ENCODE peak calls at places on chromosomes 12 and 14, in four cellular contexts. J is HepG2, A is Panc1, H is K562. Y is an unnamed sample.

GRCh38 chr14:79705126-79705894 is 506.0 kb downstream of the DIO2 start:
- DNase-seq in J (no peak), H (no peak), A (no peak), Y (no peak)

GRCh38 chr14:91158091-91158790 is 44.4 kb downstream of the DGLUCY start:
- DNase-seq in J (no peak), H (no peak), A (no peak), Y (no peak)

GRCh38 chr14:101473795-101474562 is 87.3 kb upstream of the DIO3 start:
- DNase-seq in J (no peak), A (no peak), H (no peak), Y (no peak)

GRCh38 chr14:28754209-28754985 is 12.2 kb upstream of the FOXG1 start:
- DNase-seq in A (peak), J (peak), H (peak), Y (no peak)

GRCh38 chr14:76257842-76258397 is 106.2 kb downstream of the GPATCH2L start:
- DNase-seq in J (no peak), A (no peak), H (peak), Y (no peak)

GRCh38 chr12:124847113-124847512 is 16.6 kb downstream of the SCARB1 start:
- DNase-seq in J (no peak), H (no peak), A (no peak), Y (no peak)

GRCh38 chr14:30317729-30318128 is 241.2 kb upstream of the G2E3 start:
- DNase-seq in A (no peak), J (peak), H (no peak), Y (no peak)

GRCh38 chr12:42652048-42652447 is 62.5 kb upstream of the PRICKLE1 start:
- DNase-seq in H (no peak), J (no peak), A (no peak), Y (no peak)

GRCh38 chr12:6541371-6542165 is 7.3 kb downstream of the GAPDH start:
- DNase-seq in J (no peak), H (no peak), A (no peak), Y (no peak)

GRCh38 chr12:104567832-104568490 is 111.2 kb downstream of the CHST11 start:
- DNase-seq in J (no peak), A (no peak), H (no peak), Y (no peak)

GRCh38 chr14:102675396-102675795 is 82.9 kb downstream of the RCOR1 start:
- DNase-seq in J (no peak), H (no peak), A (no peak), Y (no peak)

GRCh38 chr12:112861284-112861683 is 45.5 kb upstream of the OAS1 start:
- DNase-seq in J (no peak), H (no peak), A (no peak), Y (no peak)

GRCh38 chr14:45284802-45285201 is 31.8 kb upstream of the MIS18BP1 start:
- DNase-seq in A (no peak), H (no peak), J (no peak), Y (peak)

GRCh38 chr14:31395572-31396205 is 24.7 kb downstream of the HEATR5A start:
- DNase-seq in H (no peak), A (no peak), J (no peak), Y (no peak)

GRCh38 chr14:68283378-68284123 is 464.0 kb downstream of the RAD51B start:
- DNase-seq in J (no peak), A (no peak), H (no peak), Y (no peak)

GRCh38 chr12:153080-153746 is 60.7 kb downstream of the SLC6A12 start:
- DNase-seq in H (peak), A (peak), J (peak), Y (peak)

GRCh38 chr14:91338369-91338768 is 79.3 kb downstream of the CCDC88C start:
- DNase-seq in A (no peak), J (no peak), H (no peak), Y (no peak)

GRCh38 chr14:29925736-29926135 is 1.9 kb downstream of the PRKD1 start:
- DNase-seq in A (no peak), J (no peak), H (no peak), Y (no peak)

GRCh38 chr14:101235042-101235871 is 326.0 kb upstream of the DIO3 start:
- DNase-seq in A (no peak), H (peak), J (peak), Y (peak)

GRCh38 chr14:75497191-75497590 is 25.1 kb upstream of the BATF start:
- DNase-seq in H (no peak), A (no peak), J (no peak), Y (no peak)

GRCh38 chr12:79266511-79267129 is 402.0 kb downstream of the SYT1 start:
- DNase-seq in J (no peak), A (no peak), H (no peak), Y (no peak)

GRCh38 chr12:110042260-110042659 is 6.1 kb downstream of the C12orf76 start:
- DNase-seq in A (no peak), H (no peak), J (peak), Y (no peak)

GRCh38 chr12:94027561-94027960 is 120.8 kb upstream of the PLXNC1 start:
- DNase-seq in J (no peak), A (no peak), H (no peak), Y (no peak)

GRCh38 chr14:22829661-22830328 is at the start of gene MRPL52:
- DNase-seq in H (peak), A (no peak), J (peak), Y (peak)

DNA sequence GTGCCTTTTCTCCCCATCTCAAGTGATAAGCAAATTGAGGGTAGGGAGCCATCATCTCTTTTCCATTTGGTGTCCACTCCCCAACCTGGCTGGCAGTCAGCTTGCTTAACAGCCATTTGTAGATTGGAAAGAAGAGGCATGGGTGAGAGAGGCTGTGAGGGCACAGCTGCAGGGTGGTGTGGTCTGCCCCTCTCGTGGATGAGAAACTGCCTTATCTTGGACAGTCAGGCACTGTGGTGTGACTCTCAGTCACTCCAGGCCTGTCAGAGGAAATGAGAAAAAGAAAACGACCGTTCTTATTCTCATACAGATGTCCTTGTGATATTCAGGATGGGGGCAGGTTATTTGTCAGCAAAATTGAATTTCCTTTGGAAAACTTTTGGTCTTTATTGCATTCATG is 65.1 kb upstream of the SRSF5 start:
- DNase-seq in J (no peak), A (no peak), H (no peak), Y (no peak)
- TF ChIP-seq TCF7L2 in J (no peak), A (no peak), H (no peak), Y (no peak)

GRCh38 chr14:98909251-98909944 is 362.6 kb downstream of the BCL11B start:
- DNase-seq in H (no peak), A (peak), J (peak), Y (peak)
- TF ChIP-seq TCF7L2 in H (no peak), A (no peak), J (no peak), Y (peak)

GRCh38 chr14:37196604-37197420 is 925 bp upstream of the MIPOL1 start:
- DNase-seq in H (no peak), J (no peak), A (no peak), Y (no peak)

GRCh38 chr14:37198273-37198598 is 499 bp downstream of the MIPOL1 start:
- DNase-seq in H (no peak), J (no peak), A (no peak), Y (no peak)

GRCh38 chr14:37195327-37195726 is 2.4 kb upstream of the MIPOL1 start:
- DNase-seq in H (no peak), A (no peak), J (peak), Y (no peak)

GRCh38 chr14:37198907-37199306 is 1.2 kb downstream of the MIPOL1 start:
- DNase-seq in A (no peak), H (no peak), J (no peak), Y (no peak)

GRCh38 chr14:37197421-37198272 is at the start of gene MIPOL1:
- DNase-seq in H (peak), J (peak), A (no peak), Y (peak)
- TF ChIP-seq TCF7L2 in H (no peak), J (no peak), A (no peak), Y (no peak)

DNA sequence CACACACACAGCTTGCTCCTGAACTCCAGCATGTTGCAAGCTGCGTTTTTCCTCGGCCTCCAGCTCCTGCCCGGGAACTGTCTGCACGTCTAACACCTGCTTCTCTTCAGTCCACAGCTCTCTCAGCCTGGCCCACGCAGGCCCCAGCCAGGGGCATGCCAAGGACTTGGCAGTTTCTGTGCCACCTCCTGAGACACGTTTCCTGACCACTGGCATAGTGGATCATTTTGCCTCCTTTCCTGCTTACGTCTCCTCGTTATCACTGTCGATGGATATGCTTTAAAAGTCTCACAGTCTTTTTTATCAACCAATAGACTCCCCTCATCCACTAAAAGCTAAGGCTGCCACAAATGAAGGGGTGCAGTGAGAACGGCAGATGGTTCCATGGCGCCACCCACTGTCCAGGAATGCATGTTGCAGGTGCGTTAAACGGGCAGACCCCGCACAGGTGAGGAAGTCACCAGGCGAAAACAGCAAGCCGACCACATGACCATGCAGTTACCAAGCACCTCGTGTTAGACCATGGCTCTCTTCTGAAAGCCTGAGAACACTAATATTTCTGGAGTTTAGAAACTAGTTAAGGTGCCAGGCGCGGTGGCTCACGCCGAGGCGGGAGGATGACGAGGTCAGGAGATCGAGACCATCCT is 14.7 kb upstream of the TEAD4 start:
- DNase-seq in J (peak), H (peak), A (no peak), Y (peak)
- TF ChIP-seq TCF7L2 in J (no peak), H (no peak), A (no peak), Y (no peak)

DNA sequence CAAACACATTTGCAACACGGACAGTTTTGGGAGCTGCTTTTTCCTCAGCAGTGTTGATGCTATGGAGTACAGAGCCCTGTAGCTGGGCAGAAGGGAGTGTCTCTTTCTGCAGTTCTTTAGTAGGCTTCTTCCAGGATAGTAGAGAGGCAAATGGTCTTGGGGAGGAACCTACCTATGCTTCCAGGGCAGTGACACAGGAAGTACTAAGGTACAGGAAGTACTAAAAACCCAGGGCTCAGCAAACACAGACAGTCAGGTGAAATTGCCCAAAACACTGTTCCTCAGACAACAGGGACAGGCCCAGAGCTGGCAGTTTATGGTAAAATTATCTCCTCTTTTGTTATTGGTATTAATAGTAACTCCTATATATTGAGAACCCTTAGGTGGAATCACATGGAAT is 217.6 kb downstream of the TTC8 start:
- DNase-seq in J (no peak), H (no peak), A (no peak), Y (no peak)
- TF ChIP-seq TCF7L2 in J (no peak), H (no peak), A (no peak), Y (no peak)

DNA sequence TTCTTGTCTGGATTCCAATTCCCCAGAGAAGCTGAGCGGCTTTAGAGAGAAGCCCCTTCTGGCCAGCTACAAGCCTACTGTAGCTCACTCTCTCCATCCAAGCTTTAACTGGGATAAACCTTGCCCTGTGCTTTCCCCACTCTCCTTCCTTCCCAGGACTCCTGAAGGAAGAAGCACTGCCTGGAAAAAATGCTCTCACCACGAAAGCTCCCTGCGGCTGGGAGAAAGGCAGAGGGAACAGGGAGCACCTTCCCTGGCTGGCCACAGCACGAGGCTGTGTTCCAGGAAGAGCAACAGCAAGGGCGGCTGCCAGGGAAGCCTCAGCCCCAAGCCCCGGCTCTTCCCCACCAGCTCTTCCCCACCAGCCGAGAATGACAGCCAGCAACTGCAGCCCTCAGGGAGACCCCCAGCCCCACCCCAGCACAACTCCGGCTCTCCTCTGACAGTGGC is 40.8 kb upstream of the PNMA1 start:
- DNase-seq in A (no peak), H (no peak), J (no peak), Y (no peak)
- TF ChIP-seq TCF7L2 in A (no peak), H (no peak), J (no peak), Y (no peak)

DNA sequence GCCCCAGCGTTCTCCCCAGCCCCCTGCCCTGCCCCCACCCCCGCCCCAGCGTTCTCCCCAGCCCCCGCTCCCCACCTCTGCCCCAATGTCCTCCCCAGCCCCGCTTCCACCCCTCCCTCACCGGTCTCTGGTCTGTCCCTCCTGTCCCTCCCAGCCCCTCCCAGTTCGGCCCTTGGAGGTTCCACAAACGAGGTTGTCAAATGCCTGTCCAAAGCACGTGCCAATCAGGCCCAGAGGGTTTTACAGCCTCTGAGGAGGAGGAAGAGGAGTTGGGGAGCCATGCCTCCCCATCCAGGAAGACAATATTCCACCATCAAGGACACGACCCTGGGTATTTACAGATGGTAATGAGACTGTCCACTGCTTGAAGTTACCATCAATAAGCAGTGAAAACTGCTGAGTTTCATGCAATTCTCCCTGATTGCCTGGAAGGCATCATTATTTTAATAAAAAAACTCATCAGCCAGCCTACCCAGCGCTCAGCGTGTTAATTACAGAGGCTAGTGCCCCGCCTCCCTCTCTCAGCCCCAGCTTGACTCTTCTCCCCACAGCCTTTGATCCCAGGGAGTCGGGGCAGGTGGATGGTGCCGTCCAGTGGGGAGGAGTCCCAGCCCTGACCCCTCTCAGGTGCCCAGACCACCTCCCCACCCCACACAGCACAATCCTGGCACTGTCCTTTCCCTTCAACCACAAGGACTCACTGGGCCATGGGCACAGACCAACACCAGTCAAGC is 30.6 kb upstream of the C14orf180 start:
- DNase-seq in J (no peak), H (no peak), A (no peak), Y (no peak)
- TF ChIP-seq TCF7L2 in J (no peak), H (no peak), A (no peak), Y (no peak)

Y was measured in HCT116.